ENCODE peak calls at places on chromosomes 6 and 20, in six cellular contexts. W, Y, E, C, K and L are unnamed samples. For H3K36me3, the result is how much of the 10 kb centered on the place peaks cover.

GRCh38 chr6:159897603-159898002 is 6.8 kb downstream of the MAS1 start:
- DNase-seq in W (no peak), Y (no peak), E (no peak), C (no peak), K (no peak), L (no peak)

GRCh38 chr6:97524846-97525245 is 241.8 kb upstream of the MMS22L start:
- DNase-seq in W (no peak), Y (peak), E (peak), C (no peak), K (peak), L (no peak)

GRCh38 chr20:21265457-21266190 is 37.5 kb upstream of the XRN2 start:
- DNase-seq in W (no peak), Y (no peak), E (no peak), C (no peak), K (no peak), L (no peak)

GRCh38 chr20:57051096-57051495 is 215.3 kb downstream of the BMP7 start:
- DNase-seq in W (peak), Y (no peak), E (no peak), C (no peak), K (no peak), L (no peak)

GRCh38 chr6:150598401-150598800 is 1.3 kb upstream of the PLEKHG1 start:
- DNase-seq in W (no peak), Y (no peak), E (no peak), C (no peak), K (no peak), L (peak)

GRCh38 chr20:49821850-49822249 is 9.2 kb downstream of the SLC9A8 start:
- DNase-seq in W (no peak), Y (no peak), E (peak), C (no peak), K (no peak), L (no peak)

GRCh38 chr6:140043762-140044378 is 669.4 kb upstream of the CITED2 start:
- DNase-seq in W (no peak), Y (no peak), E (peak), C (peak), K (no peak), L (no peak)

GRCh38 chr6:25056130-25056529 is 120.4 kb upstream of the RIPOR2 start:
- DNase-seq in W (no peak), Y (no peak), E (no peak), C (no peak), K (no peak), L (no peak)

GRCh38 chr6:156924241-156924640 is 147.1 kb downstream of the ARID1B start:
- DNase-seq in W (no peak), Y (no peak), E (no peak), C (no peak), K (no peak), L (no peak)

GRCh38 chr20:9218412-9219001 is 149.6 kb downstream of the PLCB4 start:
- DNase-seq in W (no peak), Y (no peak), E (no peak), C (no peak), K (no peak), L (no peak)

GRCh38 chr6:44593539-44593944 is 206.0 kb downstream of the CDC5L start:
- DNase-seq in W (peak), Y (peak), E (peak), C (peak), K (peak), L (peak)

GRCh38 chr20:19688031-19688806 is 69.8 kb upstream of the RIN2 start:
- DNase-seq in W (peak), Y (peak), E (peak), C (peak), K (peak), L (peak)

GRCh38 chr6:46715106-46715505 is 20.1 kb downstream of the PLA2G7 start:
- DNase-seq in W (no peak), Y (no peak), E (peak), C (no peak), K (no peak), L (no peak)

GRCh38 chr20:49885558-49886332 is 29.6 kb downstream of the SPATA2 start:
- DNase-seq in W (no peak), Y (peak), E (no peak), C (no peak), K (no peak), L (no peak)

GRCh38 chr20:19583532-19584175 is 174.4 kb upstream of the RIN2 start:
- DNase-seq in W (peak), Y (peak), E (peak), C (peak), K (peak), L (peak)

GRCh38 chr6:126077810-126078791 is 91.8 kb downstream of the TRMT11 start:
- DNase-seq in W (no peak), Y (no peak), E (no peak), C (no peak), K (no peak), L (no peak)

GRCh38 chr6:82179415-82179814 is 68.1 kb downstream of the IBTK start:
- DNase-seq in W (no peak), Y (no peak), E (no peak), C (no peak), K (no peak), L (no peak)

GRCh38 chr6:125255201-125255600 is 46.6 kb downstream of the HDDC2 start:
- DNase-seq in W (no peak), Y (no peak), E (peak), C (no peak), K (no peak), L (no peak)

GRCh38 chr20:17611540-17612286 is 41.8 kb downstream of the DSTN start:
- DNase-seq in W (peak), Y (peak), E (peak), C (peak), K (peak), L (peak)

GRCh38 chr6:34391023-34391485 is 1.4 kb downstream of the NUDT3 start:
- DNase-seq in W (peak), Y (peak), E (peak), C (no peak), K (no peak), L (no peak)

GRCh38 chr6:75377386-75377785 is 92.8 kb upstream of the TMEM30A start:
- DNase-seq in W (no peak), Y (peak), E (no peak), C (no peak), K (peak), L (no peak)

GRCh38 chr6:11224252-11224965 is 8.1 kb downstream of the NEDD9 start:
- DNase-seq in W (no peak), Y (no peak), E (peak), C (no peak), K (no peak), L (no peak)

GRCh38 chr20:44134897-44135810 is 51.8 kb downstream of the JPH2 start:
- DNase-seq in W (no peak), Y (no peak), E (no peak), C (no peak), K (no peak), L (no peak)

GRCh38 chr6:137982418-137983189 is 115.5 kb downstream of the TNFAIP3 start:
- DNase-seq in W (no peak), Y (no peak), E (no peak), C (no peak), K (no peak), L (no peak)

GRCh38 chr6:90790058-90790457 is 203.2 kb upstream of the MAP3K7 start:
- DNase-seq in W (peak), Y (no peak), E (no peak), C (no peak), K (no peak), L (no peak)

GRCh38 chr6:90256698-90257485 is 39.8 kb downstream of the BACH2 start:
- DNase-seq in W (no peak), Y (no peak), E (peak), C (no peak), K (no peak), L (no peak)

GRCh38 chr20:34639755-34640222 is 37.1 kb downstream of the PIGU start:
- DNase-seq in W (peak), Y (no peak), E (peak), C (no peak), K (no peak), L (no peak)

GRCh38 chr6:98116513-98116912 is 717.9 kb upstream of the POU3F2 start:
- DNase-seq in W (no peak), Y (no peak), E (no peak), C (no peak), K (peak), L (no peak)

GRCh38 chr6:108166664-108167448 is 1.0 kb downstream of the NR2E1 start:
- DNase-seq in W (no peak), Y (peak), E (no peak), C (no peak), K (peak), L (no peak)

GRCh38 chr6:159169193-159169555 is at the start of gene FNDC1:
- DNase-seq in W (peak), Y (peak), E (no peak), C (no peak), K (peak), L (no peak)

DNA sequence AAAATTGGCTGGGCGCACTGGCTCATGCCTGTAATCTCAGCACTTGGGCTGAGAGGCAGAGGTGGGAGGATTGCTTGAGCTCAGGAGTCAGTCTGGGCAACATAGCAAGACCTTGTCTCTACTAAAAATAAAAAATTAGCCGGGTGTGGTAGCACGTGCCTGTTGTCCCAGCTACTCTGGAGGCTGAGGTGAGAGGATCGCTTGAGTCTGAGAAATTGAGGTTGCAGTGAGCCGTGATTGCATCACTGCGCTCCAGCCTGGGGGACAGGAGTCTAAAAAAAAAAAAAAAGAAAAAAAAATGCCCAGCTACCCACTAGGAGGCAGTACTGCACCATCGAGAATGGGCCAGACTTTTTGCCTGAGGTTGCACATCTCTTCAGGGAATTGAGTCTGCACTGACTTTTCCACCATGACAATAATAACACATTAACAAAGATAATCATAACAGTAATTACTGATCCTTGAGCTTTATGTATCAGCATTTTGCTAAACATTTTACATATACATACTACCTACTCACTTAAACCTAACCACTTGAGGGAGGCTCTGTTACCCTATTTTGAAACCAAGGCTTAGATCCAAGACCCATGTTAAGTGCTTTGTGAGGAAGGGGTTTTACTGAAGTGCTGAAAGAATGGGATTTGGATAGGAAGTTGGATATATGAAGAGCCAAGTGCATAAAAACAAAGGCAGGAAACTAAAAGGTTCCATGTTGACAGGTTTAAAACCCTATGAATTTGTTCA is 21.0 kb downstream of the SRSF3 start:
- DNase-seq in W (peak), Y (peak), E (peak), C (peak), K (peak), L (peak)
- TF ChIP-seq EZH2phosphoT487 in W (no peak), Y (no peak), E (no peak), C (no peak), K (no peak), L (no peak)

GRCh38 chr6:134249412-134249758 is 68.5 kb downstream of the SGK1 start:
- DNase-seq in W (no peak), Y (no peak), E (no peak), C (no peak), K (no peak), L (no peak)

GRCh38 chr6:134247854-134248580 is 69.9 kb downstream of the SGK1 start:
- DNase-seq in W (no peak), Y (no peak), E (no peak), C (no peak), K (no peak), L (peak)

GRCh38 chr6:134245691-134246090 is 72.2 kb downstream of the SGK1 start:
- DNase-seq in W (no peak), Y (no peak), E (no peak), C (no peak), K (no peak), L (no peak)

GRCh38 chr6:134245041-134245440 is 72.9 kb downstream of the SGK1 start:
- DNase-seq in W (peak), Y (no peak), E (peak), C (no peak), K (no peak), L (no peak)

DNA sequence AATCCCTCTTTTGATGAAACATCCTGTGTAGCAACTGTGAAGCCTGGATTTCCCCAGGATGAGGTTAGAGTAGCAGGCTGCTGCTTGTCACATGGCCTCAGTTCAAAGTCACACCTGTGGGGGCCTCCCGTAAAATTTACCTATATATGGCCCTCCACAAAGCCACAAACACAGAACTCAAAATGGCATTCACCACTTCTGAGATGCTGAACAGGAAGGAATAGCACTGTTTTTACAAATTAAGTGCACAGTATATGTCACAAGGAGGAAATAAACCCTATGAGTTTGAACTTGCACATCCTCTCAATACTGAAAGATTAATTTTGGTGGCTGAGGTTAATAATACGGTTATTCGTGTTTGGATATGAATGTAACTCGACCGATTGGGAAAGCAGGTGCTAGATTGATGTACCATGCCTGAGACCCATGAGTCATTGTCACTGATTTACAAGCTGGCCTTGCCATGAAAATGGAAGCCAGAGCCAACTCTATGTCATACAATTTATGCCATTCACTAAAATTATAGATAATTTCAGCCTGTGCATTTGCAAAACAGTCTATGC is 70.6 kb downstream of the SGK1 start:
- DNase-seq in W (peak), Y (no peak), E (no peak), C (no peak), K (no peak), L (peak)
- TF ChIP-seq EZH2 in W (no peak), Y (no peak), E (no peak), C (no peak), K (no peak), L (no peak)

GRCh38 chr20:25491446-25492038 is 84.1 kb downstream of the GINS1 start:
- DNase-seq in W (no peak), Y (no peak), E (no peak), C (no peak), K (no peak), L (no peak)

GRCh38 chr20:25495189-25495824 is 87.8 kb downstream of the GINS1 start:
- DNase-seq in W (no peak), Y (no peak), E (no peak), C (no peak), K (no peak), L (no peak)

GRCh38 chr20:25493137-25493536 is 85.7 kb downstream of the GINS1 start:
- DNase-seq in W (no peak), Y (no peak), E (no peak), C (no peak), K (no peak), L (no peak)

GRCh38 chr20:25494506-25495188 is 87.2 kb downstream of the GINS1 start:
- DNase-seq in W (no peak), Y (no peak), E (no peak), C (no peak), K (no peak), L (no peak)

GRCh38 chr20:25493748-25494505 is 86.5 kb downstream of the GINS1 start:
- DNase-seq in W (no peak), Y (no peak), E (no peak), C (no peak), K (no peak), L (no peak)
- H3K36me3 ChIP-seq in W (under half), Y (under half), E (under half), C (under half), K (under half), L (under half)

DNA sequence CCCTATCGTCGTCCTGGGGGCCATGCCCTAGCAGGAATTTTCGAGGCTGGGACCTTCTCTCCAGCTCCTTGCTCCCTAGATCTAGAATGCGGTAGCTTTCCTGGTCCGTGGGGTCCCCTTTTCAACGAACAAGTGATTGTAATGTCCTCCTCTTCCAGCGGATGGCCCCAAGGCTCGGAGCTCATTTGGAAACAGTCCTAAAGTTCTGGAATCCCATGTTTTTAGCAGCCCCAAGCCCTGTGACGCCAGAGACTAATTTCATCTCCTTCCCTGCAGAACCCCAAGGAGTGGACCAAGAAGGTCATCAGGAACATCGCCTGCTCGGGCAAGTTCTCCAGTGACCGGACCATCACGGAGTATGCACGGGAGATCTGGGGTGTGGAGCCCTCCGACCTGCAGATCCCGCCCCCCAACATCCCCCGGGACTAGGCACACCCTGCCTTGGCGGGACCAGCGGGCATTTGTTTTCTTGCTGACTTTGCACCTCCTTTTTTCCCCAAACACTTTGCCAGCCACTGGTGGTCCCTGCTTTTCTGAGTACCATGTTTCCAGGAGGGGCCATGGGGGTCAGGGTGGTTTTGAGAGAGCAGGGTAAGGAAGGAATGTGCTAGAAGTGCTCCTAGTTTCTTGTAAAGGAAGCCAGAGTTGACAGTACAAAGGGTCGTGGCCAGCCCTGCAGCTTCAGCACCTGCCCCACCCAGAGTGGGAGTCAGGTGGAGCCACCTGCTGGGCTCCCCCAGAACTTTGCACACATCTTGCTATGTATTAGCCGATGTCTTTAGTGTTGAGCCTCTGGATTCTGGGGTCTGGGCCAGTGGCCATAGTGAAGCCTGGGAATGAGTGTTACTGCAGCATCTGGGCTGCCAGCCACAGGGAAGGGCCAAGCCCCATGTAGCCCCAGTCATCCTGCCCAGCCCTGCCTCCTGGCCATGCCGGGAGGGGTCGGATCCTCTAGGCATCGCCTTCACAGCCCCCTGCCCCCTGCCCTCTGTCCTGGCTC is 48.5 kb downstream of the PYGB start:
- DNase-seq in W (peak), Y (peak), E (peak), C (no peak), K (peak), L (peak)
- TF ChIP-seq EZH2phosphoT487 in W (no peak), Y (no peak), E (no peak), C (no peak), K (no peak), L (no peak)

DNA sequence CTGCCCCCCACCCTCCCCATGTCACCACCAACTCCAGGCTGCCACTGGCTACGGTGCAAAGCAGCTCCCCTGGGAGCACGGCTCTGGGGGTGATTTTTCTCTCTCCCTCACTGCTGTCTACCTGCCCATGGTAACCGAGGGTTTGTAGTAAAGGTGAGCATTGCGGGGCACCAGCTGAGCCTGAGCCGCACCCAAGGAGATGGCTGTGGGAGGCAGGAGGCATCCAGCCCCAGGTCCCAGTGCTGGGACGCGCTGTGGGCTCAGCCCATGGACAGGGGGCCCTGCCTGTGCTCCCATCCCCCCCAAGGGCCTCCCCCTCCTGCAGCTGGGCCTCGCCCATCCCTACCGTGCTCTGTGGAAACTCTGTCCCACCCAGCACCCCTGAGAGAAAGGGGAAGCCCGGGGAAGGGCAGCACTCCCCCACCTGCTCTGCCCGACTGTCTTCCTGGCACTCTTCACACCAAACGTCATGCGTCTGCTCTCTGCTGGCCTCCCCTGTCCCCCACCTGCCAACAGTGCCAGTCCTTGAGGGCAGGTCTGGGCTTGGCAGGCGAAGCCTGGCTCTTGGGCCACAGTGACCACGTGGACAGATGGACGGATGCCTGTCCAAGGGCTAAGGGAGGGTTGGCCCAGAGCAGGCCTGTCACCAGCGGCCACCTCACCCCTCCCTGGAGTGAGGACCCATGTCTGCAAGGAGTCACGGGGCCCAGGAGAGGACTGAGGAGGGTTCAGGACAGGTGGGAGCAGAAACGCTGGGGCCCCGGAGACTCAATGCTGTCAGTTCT is 3.8 kb upstream of the CHRNA4 start:
- DNase-seq in W (no peak), Y (no peak), E (no peak), C (no peak), K (no peak), L (no peak)
- TF ChIP-seq EZH2 in W (no peak), Y (no peak), E (no peak), C (no peak), K (no peak), L (no peak)

DNA sequence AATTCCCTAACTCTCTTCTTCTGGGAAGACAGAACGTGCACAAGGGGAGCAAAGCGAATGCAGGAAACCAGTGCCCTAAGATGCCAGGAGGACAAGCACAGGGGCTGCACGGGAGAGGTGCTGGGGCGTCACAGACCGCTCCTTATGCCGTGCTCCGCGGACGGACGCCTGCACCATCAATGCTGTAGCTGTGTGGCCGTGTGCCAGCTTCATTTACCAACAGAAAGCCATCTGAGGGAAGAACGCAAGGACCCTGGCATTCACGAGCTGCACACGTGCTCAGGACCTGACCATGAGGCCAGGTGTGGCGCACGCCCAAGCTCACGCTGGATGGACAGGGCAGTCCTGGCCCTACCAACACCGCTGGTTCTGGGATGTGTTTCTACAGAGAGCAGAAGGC is 35.4 kb downstream of the WDR27 start:
- DNase-seq in W (no peak), Y (no peak), E (no peak), C (no peak), K (no peak), L (no peak)
- H3K36me3 ChIP-seq in W (under half), Y (under half), E (under half), C (under half), K (under half), L (under half)